ENCODE peak calls at places on chromosome 10, in ten cellular contexts. B is stimulated activated naive B cell treated with anti-CD40 and anti-IgM and Interleukin-4, amounts not matched to agents 10 μg/mL and 1 μg/mL and 100 μg/mL, for 72 hours; S is HT1080; Y is NCI-H2171; N is KBM-7; M is AG09319; O is activated naive CD4-positive, alpha-beta T cell treated with anti-CD3 and anti-CD28 coated beads for 36 hours; E is colonic mucosa; R is astrocyte of the hippocampus; D is left colon. T is an unnamed sample.

GRCh38 chr10:132106431-132106830 is 40.7 kb downstream of the JAKMIP3 start:
- DNase-seq in Y (no peak), B (no peak), E (no peak), D (no peak), O (no peak), M (no peak), N (no peak), S (no peak), R (no peak), T (no peak)

GRCh38 chr10:126955934-126956711 is 50.9 kb downstream of the DOCK1 start:
- DNase-seq in S (no peak), E (no peak), B (no peak), Y (no peak), M (no peak), N (no peak), O (no peak), D (no peak), R (no peak), T (no peak)

GRCh38 chr10:17216217-17216900 is 11.7 kb upstream of the VIM start:
- DNase-seq in B (peak; percentile 21), Y (no peak), N (peak; percentile 91), O (peak; percentile 55), S (peak; percentile 99), D (no peak), R (peak; percentile 82), E (no peak), M (no peak), T (no peak)

GRCh38 chr10:85608706-85609105 is 757.9 kb downstream of the GRID1 start:
- DNase-seq in D (no peak), B (no peak), M (no peak), E (no peak), R (no peak), O (no peak), N (no peak), Y (no peak), S (no peak), T (no peak)

GRCh38 chr10:17785276-17785935 is 23.7 kb upstream of the MRC1 start:
- DNase-seq in S (no peak), M (no peak), O (no peak), N (peak; percentile 43), B (no peak), D (no peak), Y (no peak), R (no peak), E (no peak), T (no peak)

GRCh38 chr10:99849525-99849924 is 67.1 kb downstream of the ABCC2 start:
- DNase-seq in M (no peak), O (no peak), B (no peak), R (no peak), S (no peak), E (peak; percentile 33), N (no peak), D (no peak), Y (no peak), T (no peak)

GRCh38 chr10:69004821-69005220 is 16.2 kb downstream of the KIFBP start:
- DNase-seq in E (no peak), S (peak; percentile 35), R (peak; percentile 11), O (no peak), Y (no peak), D (no peak), B (no peak), M (peak; percentile 47), N (peak; percentile 55), T (no peak)

GRCh38 chr10:128534686-128535085 is 408.5 kb upstream of the MKI67 start:
- DNase-seq in B (no peak), D (no peak), M (no peak), Y (no peak), R (no peak), S (no peak), N (no peak), E (no peak), O (no peak), T (no peak)

GRCh38 chr10:69730251-69731156 is 71.2 kb upstream of the COL13A1 start:
- DNase-seq in D (no peak), N (no peak), B (no peak), O (no peak), S (no peak), Y (no peak), R (no peak), E (no peak), M (no peak), T (no peak)